ENCODE peak calls at places on chromosomes 13 and 19, in five cellular contexts. R is IMR-90, V is H1, G is neuronal stem cell, J is mesendoderm. S is an unnamed sample.

GRCh38 chr13:26017932-26018690 is 33.7 kb downstream of the SHISA2 start:
- DNase-seq in J (no peak), V (no peak), R (no peak), G (no peak), S (no peak)

GRCh38 chr19:12042893-12043292 is 7.4 kb upstream of the ZNF433 start:
- DNase-seq in R (no peak), V (no peak), G (no peak), J (no peak), S (no peak)

GRCh38 chr13:48165063-48165462 is 67.9 kb upstream of the ITM2B start:
- DNase-seq in R (no peak), V (no peak), J (no peak), G (no peak), S (no peak)

GRCh38 chr13:75869981-75870380 is 233.9 kb downstream of the LMO7 start:
- DNase-seq in G (no peak), J (no peak), R (no peak), V (no peak), S (no peak)

GRCh38 chr13:99626461-99627082 is 125.3 kb downstream of the TM9SF2 start:
- DNase-seq in R (peak), G (no peak), V (no peak), J (no peak), S (no peak)

GRCh38 chr19:17932485-17933338 is at the start of gene CCDC124:
- DNase-seq in V (peak), R (peak), J (peak), G (peak), S (peak)

GRCh38 chr13:60959427-60959826 is 456.2 kb downstream of the PCDH20 start:
- DNase-seq in V (no peak), R (no peak), G (no peak), J (no peak), S (no peak)

GRCh38 chr19:53881482-53882390 is at the start of gene PRKCG:
- DNase-seq in J (peak), R (no peak), V (no peak), G (peak), S (peak)

GRCh38 chr13:28622286-28622685 is 36.6 kb upstream of the POMP start:
- DNase-seq in G (no peak), R (no peak), V (no peak), J (no peak), S (no peak)

GRCh38 chr19:16445238-16446107 is 26.3 kb downstream of the EPS15L1 start:
- DNase-seq in R (peak), V (no peak), J (no peak), G (no peak), S (no peak)

GRCh38 chr13:72290962-72291681 is 424.1 kb upstream of the DACH1 start:
- DNase-seq in G (no peak), J (peak), R (no peak), V (peak), S (peak)

GRCh38 chr13:95948646-95949045 is 104.6 kb downstream of the UGGT2 start:
- DNase-seq in V (no peak), J (no peak), R (peak), G (no peak), S (no peak)

GRCh38 chr19:43799502-43800142 is 2.6 kb downstream of the LYPD5 start:
- DNase-seq in V (no peak), G (no peak), R (no peak), J (no peak), S (peak)

GRCh38 chr19:7010722-7011593 is 10.3 kb downstream of the MBD3L2B start:
- DNase-seq in R (no peak), J (no peak), G (no peak), V (no peak), S (no peak)

GRCh38 chr13:102799544-102800144 is 725 bp downstream of the BIVM start:
- DNase-seq in J (peak), G (peak), V (no peak), R (peak), S (peak)

GRCh38 chr13:25175026-25175425 is 2.9 kb upstream of the AMER2 start:
- DNase-seq in R (no peak), V (no peak), G (no peak), J (no peak), S (no peak)

GRCh38 chr13:110506859-110507566 is 54.5 kb downstream of the RAB20 start:
- DNase-seq in J (no peak), G (no peak), R (peak), V (no peak), S (no peak)

GRCh38 chr19:55119053-55119452 is 1.6 kb upstream of the PPP1R12C start:
- DNase-seq in R (no peak), J (no peak), G (no peak), V (no peak), S (no peak)

GRCh38 chr19:34360354-34360909 is 4.6 kb upstream of the GPI start:
- DNase-seq in G (no peak), R (no peak), J (no peak), V (no peak), S (no peak)

GRCh38 chr13:59299584-59299983 is 864.1 kb downstream of the DIAPH3 start:
- DNase-seq in R (no peak), J (no peak), G (no peak), V (no peak), S (no peak)

GRCh38 chr13:40170982-40171381 is 495.5 kb downstream of the FOXO1 start:
- DNase-seq in V (no peak), G (no peak), J (no peak), R (no peak), S (no peak)

GRCh38 chr13:98847780-98848179 is 95.3 kb upstream of the SLC15A1 start:
- DNase-seq in V (no peak), G (no peak), R (no peak), J (peak), S (peak)

GRCh38 chr13:27038323-27038722 is 133.3 kb downstream of the USP12 start:
- DNase-seq in V (no peak), J (no peak), G (no peak), R (peak), S (no peak)

GRCh38 chr19:50607874-50608785 is 31.6 kb downstream of the SYT3 start:
- DNase-seq in V (peak), R (peak), J (peak), G (peak), S (peak)

GRCh38 chr19:10450853-10451609 is 30.7 kb downstream of the PDE4A start:
- DNase-seq in R (no peak), V (peak), G (no peak), J (peak), S (peak)

GRCh38 chr19:18135712-18136584 is 17.0 kb upstream of the PIK3R2 start:
- DNase-seq in G (no peak), V (no peak), R (no peak), J (no peak), S (no peak)

GRCh38 chr19:11984986-11985385 is 20.1 kb downstream of the ZNF763 start:
- DNase-seq in G (no peak), V (no peak), R (no peak), J (peak), S (peak)

GRCh38 chr19:10892256-10892655 is 20.9 kb downstream of the CARM1 start:
- DNase-seq in V (no peak), G (no peak), R (no peak), J (no peak), S (peak)

GRCh38 chr13:21310220-21310619 is 133.8 kb downstream of the MRPL57 start:
- DNase-seq in V (no peak), J (no peak), R (no peak), G (no peak), S (no peak)

GRCh38 chr19:46341937-46342336 is 5.0 kb upstream of the PPP5C start:
- DNase-seq in G (no peak), V (no peak), J (no peak), R (no peak), S (no peak)

GRCh38 chr19:55014714-55015113 is 23.4 kb downstream of the GP6 start:
- DNase-seq in R (no peak), V (no peak), G (no peak), J (no peak), S (no peak)

GRCh38 chr19:28710278-28710677 is 502.7 kb downstream of the UQCRFS1 start:
- DNase-seq in J (peak), G (peak), V (no peak), R (peak), S (no peak)

GRCh38 chr19:17333611-17334413 is 843 bp downstream of the ANO8 start:
- DNase-seq in G (no peak), R (peak), V (no peak), J (peak), S (peak)

GRCh38 chr13:49776871-49777270 is 15.6 kb downstream of the KPNA3 start:
- DNase-seq in G (no peak), R (peak), J (no peak), V (no peak), S (no peak)

GRCh38 chr13:42804244-42804868 is 23.0 kb downstream of the FAM216B start:
- DNase-seq in J (no peak), V (no peak), G (no peak), R (no peak), S (no peak)

GRCh38 chr19:4567584-4568071 is 8.1 kb upstream of the SEMA6B start:
- DNase-seq in R (peak), J (peak), V (peak), G (peak), S (peak)

GRCh38 chr13:26425439-26426358 is 131.8 kb upstream of the WASF3 start:
- DNase-seq in J (no peak), V (no peak), R (peak), G (no peak), S (no peak)

GRCh38 chr13:105410602-105411001 is 1124.9 kb downstream of the EFNB2 start:
- DNase-seq in G (peak), R (peak), V (peak), J (peak), S (peak)

GRCh38 chr19:35937345-35938281 is 1.4 kb downstream of the LRFN3 start:
- DNase-seq in G (no peak), J (peak), V (no peak), R (no peak), S (no peak)

GRCh38 chr19:35936738-35937268 is 629 bp downstream of the LRFN3 start:
- DNase-seq in J (no peak), G (no peak), R (no peak), V (no peak), S (no peak)

GRCh38 chr19:35938282-35939224 is 2.4 kb downstream of the LRFN3 start:
- DNase-seq in J (no peak), V (no peak), G (no peak), R (no peak), S (no peak)

GRCh38 chr19:35939307-35940077 is 3.3 kb downstream of the LRFN3 start:
- DNase-seq in V (no peak), J (no peak), R (no peak), G (no peak), S (no peak)

GRCh38 chr19:35935911-35936737 is at the start of gene LRFN3:
- DNase-seq in V (no peak), R (peak), G (peak), J (peak), S (peak)
- H3K4ac ChIP-seq in V (no peak), R (peak), G (peak), J (peak), S (no peak)

GRCh38 chr19:38340927-38341326 is 5.3 kb downstream of the CATSPERG start:
- DNase-seq in G (no peak), R (no peak), V (no peak), J (no peak), S (no peak)

GRCh38 chr19:38335949-38336637 is 463 bp downstream of the CATSPERG start:
- DNase-seq in G (peak), J (peak), R (peak), V (peak), S (peak)

GRCh38 chr19:38337360-38337653 is 1.7 kb downstream of the CATSPERG start:
- DNase-seq in V (no peak), R (no peak), G (no peak), J (peak), S (no peak)

GRCh38 chr19:38331728-38332127 is 3.9 kb upstream of the CATSPERG start:
- DNase-seq in G (no peak), J (no peak), V (no peak), R (no peak), S (no peak)

DNA sequence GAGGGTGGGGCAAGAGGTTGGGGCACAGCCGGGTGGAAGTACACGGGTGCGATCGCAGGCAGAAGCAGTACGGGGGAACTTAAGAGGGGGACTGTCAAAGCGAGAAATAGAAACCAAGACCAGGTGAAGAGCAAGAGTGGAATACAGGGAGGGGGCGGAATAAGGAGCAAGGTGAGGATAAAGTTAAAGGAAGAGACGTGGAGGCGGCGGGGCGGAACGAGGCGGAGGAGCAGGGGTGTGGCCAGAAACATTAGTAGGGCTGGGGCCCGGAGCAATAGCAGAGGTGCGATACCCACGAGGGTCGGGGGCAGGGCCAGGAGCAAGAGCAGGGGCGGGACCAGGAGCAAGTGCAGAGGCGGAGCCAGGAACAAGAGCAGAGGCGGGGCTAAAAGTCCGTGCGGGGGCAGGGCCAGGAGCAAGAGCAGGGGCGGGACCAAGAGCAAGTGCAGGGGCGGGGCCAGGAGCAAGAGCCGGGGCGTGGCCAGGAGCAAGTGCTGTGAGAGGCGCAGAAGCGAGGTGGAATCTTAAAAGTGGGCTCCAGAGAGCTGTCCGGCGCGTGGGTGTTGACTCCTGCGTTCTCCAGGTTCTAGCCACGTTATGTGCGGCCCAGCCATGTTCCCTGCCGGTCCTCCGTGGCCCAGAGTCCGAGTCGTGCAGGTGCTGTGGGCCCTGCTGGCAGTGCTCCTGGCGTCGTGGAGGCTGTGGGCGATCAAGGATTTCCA is 1.2 kb downstream of the CATSPERG start:
- DNase-seq in J (peak), R (peak), G (peak), V (peak), S (peak)
- H3K4ac ChIP-seq in J (no peak), R (peak), G (no peak), V (no peak), S (no peak)

DNA sequence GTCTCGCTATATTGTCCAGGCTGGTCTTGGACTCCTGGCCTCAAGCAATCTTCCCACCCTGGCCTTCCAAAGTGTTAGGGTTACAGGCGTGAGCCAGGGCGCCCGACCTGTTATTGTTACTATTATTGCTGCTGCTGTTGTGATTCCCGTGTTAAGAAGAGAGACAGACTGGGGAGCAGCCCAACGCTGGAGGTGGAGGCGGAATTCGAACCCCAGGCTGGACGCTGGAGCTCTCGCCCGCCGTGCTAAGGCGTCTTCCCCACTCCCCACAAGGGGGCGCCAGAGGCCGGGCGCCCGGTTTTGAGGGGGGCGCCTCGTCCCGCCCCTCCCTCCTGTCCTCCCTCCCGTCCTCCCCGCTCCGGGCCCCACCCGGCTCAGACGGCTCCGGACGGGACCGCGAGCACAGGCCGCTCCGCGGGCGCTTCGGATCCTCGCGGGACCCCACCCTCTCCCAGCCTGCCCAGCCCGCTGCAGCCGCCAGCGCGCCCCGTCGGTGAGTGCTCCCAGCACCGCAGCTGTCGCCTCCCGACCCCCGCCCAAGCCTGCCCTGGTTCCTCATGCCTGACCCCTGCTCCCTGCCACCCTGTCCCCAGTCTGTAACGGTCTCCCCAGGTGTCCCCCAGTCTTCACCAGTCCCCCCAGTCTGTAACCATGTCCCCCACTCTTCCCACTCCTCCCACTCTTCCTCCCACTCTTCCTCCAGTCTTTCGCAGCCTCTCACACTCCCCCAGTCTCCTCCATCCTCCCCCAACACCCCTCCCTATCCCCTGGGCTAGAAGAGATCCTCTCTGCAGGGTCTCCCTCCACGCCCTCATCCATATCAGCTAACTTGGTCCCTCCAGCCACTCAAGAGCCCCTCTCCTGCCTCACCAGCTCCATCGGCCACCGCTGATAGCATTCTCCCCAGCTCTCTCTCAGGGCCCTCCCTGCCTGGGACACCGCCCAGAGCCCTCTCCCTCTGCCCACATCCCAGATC is at the start of gene EHD2:
- DNase-seq in R (peak), J (peak), V (no peak), G (no peak), S (peak)
- H3K4ac ChIP-seq in R (peak), J (no peak), V (no peak), G (no peak), S (no peak)

GRCh38 chr13:31110169-31110568 is 51.5 kb downstream of the HSPH1 start:
- DNase-seq in V (no peak), J (no peak), G (no peak), R (no peak), S (no peak)

GRCh38 chr13:31114641-31115040 is 47.1 kb downstream of the HSPH1 start:
- DNase-seq in J (no peak), R (no peak), V (no peak), G (no peak), S (no peak)

GRCh38 chr13:31111136-31111535 is 50.6 kb downstream of the HSPH1 start:
- DNase-seq in R (peak), J (no peak), V (no peak), G (no peak), S (no peak)

GRCh38 chr13:31107109-31107508 is 54.6 kb downstream of the HSPH1 start:
- DNase-seq in G (no peak), V (no peak), R (no peak), J (no peak), S (no peak)

DNA sequence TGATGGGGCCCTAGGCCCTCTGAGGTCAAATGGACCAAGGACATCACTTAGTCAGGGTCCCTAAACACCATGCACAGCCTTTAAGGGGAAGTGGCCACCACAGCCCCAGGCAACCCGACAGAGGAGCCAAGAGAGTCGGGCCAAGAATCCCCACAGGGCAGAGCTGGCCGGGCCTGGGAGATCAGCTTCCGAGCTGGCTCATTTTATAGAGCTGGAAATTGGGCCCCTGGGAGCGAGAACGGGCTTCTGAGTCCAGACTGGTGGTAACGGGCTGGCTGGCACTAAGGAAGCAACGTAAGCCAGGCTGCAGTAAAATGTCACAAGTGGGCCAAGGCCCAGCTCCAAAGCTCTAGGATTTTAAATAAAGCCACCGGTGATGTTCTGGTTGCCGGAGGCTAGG is 51.1 kb downstream of the HSPH1 start:
- DNase-seq in R (no peak), J (no peak), G (no peak), V (no peak), S (no peak)
- H3K4ac ChIP-seq in R (no peak), J (no peak), G (no peak), V (no peak), S (no peak)

DNA sequence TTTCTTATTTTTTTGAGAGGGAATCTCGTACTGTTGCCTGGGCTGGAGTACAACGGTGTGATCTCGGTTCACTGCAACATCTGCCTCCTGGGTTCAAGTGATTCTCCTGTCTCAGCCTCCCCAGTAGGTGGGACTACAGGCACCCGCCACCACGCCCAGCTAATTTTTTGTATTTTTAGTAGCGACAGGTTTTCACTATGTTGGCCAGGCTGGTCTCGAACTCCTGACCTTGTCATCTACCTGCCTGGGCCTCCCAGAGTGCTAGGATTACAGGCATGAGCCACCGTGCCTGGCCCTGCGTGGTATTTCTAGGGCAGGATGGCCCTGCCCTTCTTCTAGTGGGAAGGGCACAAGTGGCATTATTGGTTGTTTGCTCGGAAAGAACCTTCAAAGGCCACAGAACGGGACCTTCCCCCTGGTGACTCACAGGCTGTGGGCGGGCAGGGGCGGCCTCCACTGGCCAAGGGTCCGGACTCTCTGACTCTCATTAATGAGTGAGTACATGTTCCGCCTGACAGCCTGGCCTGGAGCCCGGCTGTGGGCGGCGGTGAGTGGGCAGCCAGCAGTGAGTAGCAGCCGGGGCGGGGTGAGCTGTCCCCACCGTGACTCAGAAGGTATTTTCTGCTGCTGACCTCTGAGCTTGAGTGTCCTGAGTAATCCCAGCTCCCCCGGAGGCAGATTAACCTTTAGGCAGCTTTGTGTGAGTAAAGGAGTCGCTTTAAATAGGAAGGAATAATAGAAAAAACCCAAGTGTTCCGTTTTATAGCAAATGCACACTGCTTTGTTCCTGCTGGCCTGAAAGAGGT is 5.1 kb downstream of the DOT1L start:
- DNase-seq in J (peak), R (peak), V (no peak), G (peak), S (peak)
- H3K4ac ChIP-seq in J (no peak), R (peak), V (no peak), G (no peak), S (no peak)

GRCh38 chr19:19202707-19203011 is 555 bp downstream of the NR2C2AP start:
- DNase-seq in J (peak), V (no peak), G (no peak), R (no peak), S (no peak)
- H3K4ac ChIP-seq in J (no peak), V (no peak), G (peak), R (peak), S (no peak)

GRCh38 chr19:30178721-30179402 is 193.3 kb upstream of the ZNF536 start:
- DNase-seq in R (no peak), G (no peak), V (no peak), J (no peak), S (peak)
- H3K4ac ChIP-seq in R (no peak), G (no peak), V (no peak), J (no peak), S (no peak)

S was measured in H9.